ENCODE peak calls at places on chromosome 14, in five cellular contexts. E is HCT116, H is HepG2, B is SK-N-SH, N is K562. K is an unnamed sample.

GRCh38 chr14:75578099-75578785 is at the start of gene FLVCR2:
- DNase-seq in N (peak), H (peak), E (no peak), B (peak), K (peak)

GRCh38 chr14:72753879-72754400 is 140.0 kb downstream of the DPF3 start:
- DNase-seq in N (no peak), B (no peak), H (no peak), E (no peak), K (no peak)

GRCh38 chr14:64421166-64421565 is 33.0 kb downstream of the MTHFD1 start:
- DNase-seq in B (no peak), H (no peak), N (no peak), E (no peak), K (no peak)

GRCh38 chr14:89503458-89503996 is 86.5 kb upstream of the FOXN3 start:
- DNase-seq in N (no peak), H (no peak), E (no peak), B (no peak), K (no peak)

GRCh38 chr14:53924754-53925153 is 31.9 kb downstream of the BMP4 start:
- DNase-seq in E (peak), H (peak), N (no peak), B (no peak), K (peak)

GRCh38 chr14:77026930-77027537 is 1.5 kb downstream of the IRF2BPL start:
- DNase-seq in B (peak), H (no peak), E (no peak), N (peak), K (no peak)

GRCh38 chr14:56189306-56189705 is 71.1 kb downstream of the PELI2 start:
- DNase-seq in E (no peak), B (no peak), N (no peak), H (no peak), K (no peak)

GRCh38 chr14:52069617-52070431 is 965 bp upstream of the NID2 start:
- DNase-seq in B (no peak), E (no peak), N (no peak), H (no peak), K (no peak)

GRCh38 chr14:100828448-100828834 is 2.5 kb downstream of the MEG3 start:
- DNase-seq in B (no peak), N (no peak), H (no peak), E (no peak), K (no peak)

GRCh38 chr14:88863167-88863566 is 38.7 kb downstream of the TTC8 start:
- DNase-seq in H (no peak), B (no peak), N (no peak), E (no peak), K (no peak)

GRCh38 chr14:76576047-76576741 is 185.1 kb upstream of the VASH1 start:
- DNase-seq in E (no peak), H (no peak), N (no peak), B (no peak), K (peak)

GRCh38 chr14:64965356-64966000 is 6.7 kb downstream of the RAB15 start:
- DNase-seq in E (no peak), B (no peak), N (no peak), H (no peak), K (no peak)

GRCh38 chr14:51216602-51217001 is 23.4 kb upstream of the TMX1 start:
- DNase-seq in B (no peak), E (no peak), N (no peak), H (no peak), K (no peak)

GRCh38 chr14:52080171-52080800 is 11.4 kb upstream of the NID2 start:
- DNase-seq in N (no peak), E (no peak), B (no peak), H (no peak), K (no peak)

GRCh38 chr14:35534130-35534883 is at the start of gene INSM2:
- DNase-seq in N (peak), E (no peak), H (no peak), B (no peak), K (peak)

GRCh38 chr14:23034498-23035302 is at the start of gene PSMB5:
- DNase-seq in H (peak), B (peak), N (peak), E (peak), K (peak)

GRCh38 chr14:45891417-45892080 is 638.5 kb upstream of the MIS18BP1 start:
- DNase-seq in E (no peak), N (no peak), H (no peak), B (no peak), K (peak)

GRCh38 chr14:53310412-53310811 is 157.3 kb upstream of the DDHD1 start:
- DNase-seq in B (no peak), N (no peak), E (no peak), H (no peak), K (no peak)

GRCh38 chr14:72301352-72301751 is 369.1 kb downstream of the RGS6 start:
- DNase-seq in E (no peak), H (no peak), N (no peak), B (no peak), K (no peak)

GRCh38 chr14:97299661-97300060 is 502.5 kb downstream of the VRK1 start:
- DNase-seq in B (no peak), N (no peak), E (no peak), H (no peak), K (no peak)
- TF ChIP-seq JUND in B (no peak), N (no peak), E (no peak), H (no peak), K (no peak)

GRCh38 chr14:94424371-94424770 is 28.2 kb downstream of the SERPINA11 start:
- DNase-seq in E (no peak), N (no peak), H (no peak), B (no peak), K (no peak)

GRCh38 chr14:94427016-94427613 is 25.5 kb downstream of the SERPINA11 start:
- DNase-seq in B (no peak), E (no peak), H (no peak), N (no peak), K (no peak)

GRCh38 chr14:94426526-94426925 is 26.1 kb downstream of the SERPINA11 start:
- DNase-seq in H (no peak), N (no peak), B (no peak), E (no peak), K (no peak)

GRCh38 chr14:94421316-94421715 is 31.3 kb downstream of the SERPINA11 start:
- DNase-seq in N (no peak), E (no peak), B (no peak), H (no peak), K (no peak)

GRCh38 chr14:94423465-94424056 is 29.0 kb downstream of the SERPINA11 start:
- DNase-seq in E (peak), B (peak), H (peak), N (peak), K (peak)
- TF ChIP-seq JUND in E (no peak), B (no peak), H (no peak), N (no peak), K (no peak)

GRCh38 chr14:105092124-105092911 is 27.1 kb upstream of the GPR132 start:
- DNase-seq in E (no peak), B (peak), N (no peak), H (no peak), K (no peak)
- TF ChIP-seq JUND in E (no peak), B (no peak), N (no peak), H (no peak), K (no peak)

GRCh38 chr14:104746951-104747481 is 5.9 kb upstream of the SIVA1 start:
- DNase-seq in B (no peak), N (no peak), H (no peak), E (no peak), K (no peak)
- TF ChIP-seq JUND in B (no peak), N (no peak), H (no peak), E (no peak), K (no peak)

DNA sequence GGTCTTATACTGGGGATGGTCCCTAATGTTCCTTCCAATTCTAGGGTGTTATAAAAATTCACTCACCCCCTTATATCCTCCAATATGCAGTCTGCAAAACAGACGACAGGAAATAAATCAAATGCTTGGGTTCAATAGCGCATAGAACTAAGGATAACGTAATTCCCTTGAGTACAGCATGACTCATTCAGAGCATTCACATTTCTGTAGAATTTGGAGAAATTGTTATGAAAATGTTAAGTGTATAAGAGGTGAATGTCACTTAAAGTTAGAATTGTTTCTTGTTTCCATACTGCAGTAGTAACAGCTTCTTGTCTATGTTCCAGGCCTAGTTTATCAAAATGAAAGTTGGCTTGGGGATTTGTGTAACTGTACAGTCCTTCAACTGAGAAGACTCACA is 271.4 kb downstream of the RPS29 start:
- DNase-seq in E (no peak), H (no peak), B (no peak), N (no peak), K (no peak)
- TF ChIP-seq JUND in E (no peak), H (no peak), B (no peak), N (no peak), K (no peak)